ENCODE peak calls at places on chromosomes 3 and 15, in nine cellular contexts. One of them, this sample, is unnamed.
A peak's percentile ranks its signal among the peaks of the same experiment; 100 is the strongest.

GRCh38 chr3:69008980-69009379 is 4.5 kb downstream of the EOGT start:
- DNase-seq in thoracic aorta: no peak
- DNase-seq in body of pancreas: no peak
- DNase-seq in heart left ventricle: no peak
- DNase-seq in tibial nerve: no peak
- DNase-seq in CD8-positive, alpha-beta T cell: no peak
- DNase-seq in A549: no peak
- DNase-seq in left lung: no peak
- DNase-seq in IMR-90: no peak
- DNase-seq in this sample: no peak

GRCh38 chr15:99744142-99744541 is 10.9 kb upstream of the LYSMD4 start:
- DNase-seq in thoracic aorta: no peak
- DNase-seq in body of pancreas: no peak
- DNase-seq in heart left ventricle: no peak
- DNase-seq in tibial nerve: no peak
- DNase-seq in CD8-positive, alpha-beta T cell: no peak
- DNase-seq in A549: no peak
- DNase-seq in left lung: no peak
- DNase-seq in IMR-90: no peak
- DNase-seq in this sample: no peak

GRCh38 chr3:151156618-151157216 is 46.3 kb downstream of the GPR171 start:
- DNase-seq in thoracic aorta: no peak
- DNase-seq in body of pancreas: peak; percentile 15
- DNase-seq in heart left ventricle: no peak
- DNase-seq in tibial nerve: peak; percentile 26
- DNase-seq in CD8-positive, alpha-beta T cell: no peak
- DNase-seq in A549: peak; percentile 62
- DNase-seq in left lung: no peak
- DNase-seq in IMR-90: peak; percentile 61
- DNase-seq in this sample: no peak

GRCh38 chr3:139238281-139239030 is 105.4 kb upstream of the MRPS22 start:
- DNase-seq in thoracic aorta: no peak
- DNase-seq in body of pancreas: no peak
- DNase-seq in heart left ventricle: no peak
- DNase-seq in tibial nerve: no peak
- DNase-seq in CD8-positive, alpha-beta T cell: no peak
- DNase-seq in A549: no peak
- DNase-seq in left lung: no peak
- DNase-seq in IMR-90: no peak
- DNase-seq in this sample: no peak

GRCh38 chr15:92538115-92538514 is 117.5 kb downstream of the FAM174B start:
- DNase-seq in thoracic aorta: no peak
- DNase-seq in body of pancreas: no peak
- DNase-seq in heart left ventricle: no peak
- DNase-seq in tibial nerve: no peak
- DNase-seq in CD8-positive, alpha-beta T cell: no peak
- DNase-seq in A549: no peak
- DNase-seq in left lung: no peak
- DNase-seq in IMR-90: no peak
- DNase-seq in this sample: no peak

GRCh38 chr3:58161435-58162398 is 49.1 kb downstream of the DNASE1L3 start:
- DNase-seq in thoracic aorta: peak; percentile 84
- DNase-seq in body of pancreas: peak; percentile 80
- DNase-seq in heart left ventricle: no peak
- DNase-seq in tibial nerve: peak; percentile 83
- DNase-seq in CD8-positive, alpha-beta T cell: no peak
- DNase-seq in A549: peak; percentile 75
- DNase-seq in left lung: peak; percentile 79
- DNase-seq in IMR-90: peak; percentile 98
- DNase-seq in this sample: peak; percentile 81

GRCh38 chr3:178295257-178295912 is 240.9 kb upstream of the KCNMB2 start:
- DNase-seq in thoracic aorta: no peak
- DNase-seq in body of pancreas: no peak
- DNase-seq in heart left ventricle: no peak
- DNase-seq in tibial nerve: peak; percentile 21
- DNase-seq in CD8-positive, alpha-beta T cell: no peak
- DNase-seq in A549: no peak
- DNase-seq in left lung: no peak
- DNase-seq in IMR-90: peak; percentile 50
- DNase-seq in this sample: no peak

GRCh38 chr15:90221251-90221900 is 12.4 kb downstream of the CIB1 start:
- DNase-seq in thoracic aorta: peak; percentile 50
- DNase-seq in body of pancreas: peak; percentile 88
- DNase-seq in heart left ventricle: peak; percentile 82
- DNase-seq in tibial nerve: peak; percentile 63
- DNase-seq in CD8-positive, alpha-beta T cell: no peak
- DNase-seq in A549: peak; percentile 95
- DNase-seq in left lung: peak; percentile 81
- DNase-seq in IMR-90: peak; percentile 86
- DNase-seq in this sample: peak; percentile 77

GRCh38 chr3:159941043-159941994 is 47.3 kb upstream of the IL12A start:
- DNase-seq in thoracic aorta: no peak
- DNase-seq in body of pancreas: no peak
- DNase-seq in heart left ventricle: no peak
- DNase-seq in tibial nerve: no peak
- DNase-seq in CD8-positive, alpha-beta T cell: no peak
- DNase-seq in A549: no peak
- DNase-seq in left lung: no peak
- DNase-seq in IMR-90: peak; percentile 16
- DNase-seq in this sample: no peak

GRCh38 chr15:70308011-70308761 is 210.5 kb upstream of the TLE3 start:
- DNase-seq in thoracic aorta: no peak
- DNase-seq in body of pancreas: no peak
- DNase-seq in heart left ventricle: no peak
- DNase-seq in tibial nerve: no peak
- DNase-seq in CD8-positive, alpha-beta T cell: no peak
- DNase-seq in A549: peak; percentile 38
- DNase-seq in left lung: no peak
- DNase-seq in IMR-90: no peak
- DNase-seq in this sample: no peak

GRCh38 chr3:151434151-151434890 is 26.5 kb downstream of the IGSF10 start:
- DNase-seq in thoracic aorta: no peak
- DNase-seq in body of pancreas: no peak
- DNase-seq in heart left ventricle: no peak
- DNase-seq in tibial nerve: no peak
- DNase-seq in CD8-positive, alpha-beta T cell: no peak
- DNase-seq in A549: peak; percentile 31
- DNase-seq in left lung: no peak
- DNase-seq in IMR-90: peak; percentile 94
- DNase-seq in this sample: no peak

GRCh38 chr15:22838292-22839042 is at the start of gene NIPA2:
- DNase-seq in thoracic aorta: peak; percentile 91
- DNase-seq in body of pancreas: peak; percentile 99
- DNase-seq in heart left ventricle: peak; percentile 99
- DNase-seq in tibial nerve: peak; percentile 95
- DNase-seq in CD8-positive, alpha-beta T cell: peak; percentile 99
- DNase-seq in A549: peak; percentile 93
- DNase-seq in left lung: peak; percentile 98
- DNase-seq in IMR-90: peak; percentile 97
- DNase-seq in this sample: peak; percentile 98

DNA sequence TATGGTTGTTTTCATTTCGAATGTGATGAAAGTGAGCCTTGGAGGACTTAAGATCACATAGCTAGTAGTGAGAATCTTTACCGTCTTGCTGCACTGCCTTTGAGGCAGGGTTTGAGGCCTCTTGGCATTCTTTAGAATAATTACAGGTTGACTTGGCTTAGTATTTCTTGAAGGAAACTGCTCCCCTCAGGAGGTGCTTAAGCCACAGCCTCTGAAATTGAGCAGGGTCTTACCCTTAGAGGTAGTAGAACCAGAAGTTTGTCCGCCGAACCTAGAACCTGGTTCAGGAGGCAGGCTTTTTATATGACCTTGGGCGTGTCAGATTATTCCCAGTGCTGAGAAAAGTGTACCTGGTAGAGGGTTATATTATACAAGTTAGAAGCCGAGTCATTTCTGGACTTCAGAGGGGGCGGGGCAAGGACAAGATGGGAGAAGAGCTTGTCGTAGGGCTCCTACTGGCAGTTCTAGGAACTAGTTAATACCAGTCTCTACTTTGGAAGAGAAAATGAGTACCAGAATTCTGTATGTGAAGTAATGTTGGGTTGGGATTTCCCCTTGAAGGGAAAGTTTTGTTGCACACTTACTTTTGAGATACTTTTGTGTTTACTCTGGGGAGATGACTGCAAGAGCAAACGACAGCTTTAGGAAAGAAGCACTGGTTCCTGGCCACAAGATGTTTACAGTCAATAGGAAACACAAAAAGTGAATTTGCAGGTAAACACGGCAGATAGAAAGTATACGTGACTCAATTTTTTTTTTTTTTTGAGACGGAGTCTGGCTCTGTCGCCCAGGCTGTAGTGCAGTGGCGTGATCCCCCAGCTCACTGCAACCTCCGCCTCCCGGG is 1.3 kb downstream of the TFG start:
- DNase-seq in thoracic aorta: no peak
- DNase-seq in body of pancreas: peak; percentile 44
- DNase-seq in heart left ventricle: no peak
- DNase-seq in tibial nerve: no peak
- DNase-seq in CD8-positive, alpha-beta T cell: no peak
- DNase-seq in A549: peak; percentile 85
- DNase-seq in left lung: no peak
- DNase-seq in IMR-90: peak; percentile 77
- DNase-seq in this sample: peak; percentile 34
- H3K4me1 ChIP-seq in thoracic aorta: peaks cover 15% of the 10 kb centered on the region
- H3K4me1 ChIP-seq in body of pancreas: peaks cover 33% of the 10 kb centered on the region
- H3K4me1 ChIP-seq in heart left ventricle: peaks cover 48% of the 10 kb centered on the region
- H3K4me1 ChIP-seq in tibial nerve: no peaks in the 10 kb centered on the region
- H3K4me1 ChIP-seq in CD8-positive, alpha-beta T cell: peaks cover 29% of the 10 kb centered on the region
- H3K4me1 ChIP-seq in A549: peaks cover 21% of the 10 kb centered on the region
- H3K4me1 ChIP-seq in left lung: peaks cover 22% of the 10 kb centered on the region
- H3K4me1 ChIP-seq in IMR-90: no peaks in the 10 kb centered on the region
- H3K4me1 ChIP-seq in this sample: peaks cover 7% of the 10 kb centered on the region

GRCh38 chr15:40104865-40105516 is 3.7 kb downstream of the BMF start:
- DNase-seq in thoracic aorta: peak; percentile 51
- DNase-seq in body of pancreas: peak; percentile 93
- DNase-seq in heart left ventricle: peak; percentile 91
- DNase-seq in tibial nerve: peak; percentile 87
- DNase-seq in CD8-positive, alpha-beta T cell: peak; percentile 72
- DNase-seq in A549: peak; percentile 69
- DNase-seq in left lung: peak; percentile 88
- DNase-seq in IMR-90: peak; percentile 79
- DNase-seq in this sample: peak; percentile 91
- H3K4me3 ChIP-seq in thoracic aorta: peak overlapping the region; percentile 44
- H3K4me3 ChIP-seq in body of pancreas: no peak overlapping the region
- H3K4me3 ChIP-seq in heart left ventricle: no peak overlapping the region
- H3K4me3 ChIP-seq in tibial nerve: no peak overlapping the region
- H3K4me3 ChIP-seq in CD8-positive, alpha-beta T cell: no peak overlapping the region
- H3K4me3 ChIP-seq in A549: no peak overlapping the region
- H3K4me3 ChIP-seq in left lung: peak overlapping the region; percentile 17
- H3K4me3 ChIP-seq in IMR-90: no peak overlapping the region
- H3K4me3 ChIP-seq in this sample: no peak overlapping the region

GRCh38 chr3:66803206-66803605 is 194.9 kb upstream of the KBTBD8 start:
- DNase-seq in thoracic aorta: no peak
- DNase-seq in body of pancreas: no peak
- DNase-seq in heart left ventricle: no peak
- DNase-seq in tibial nerve: no peak
- DNase-seq in CD8-positive, alpha-beta T cell: no peak
- DNase-seq in A549: no peak
- DNase-seq in left lung: no peak
- DNase-seq in IMR-90: no peak
- DNase-seq in this sample: no peak
- TF ChIP-seq CTCF in thoracic aorta: no peak
- TF ChIP-seq CTCF in body of pancreas: no peak
- TF ChIP-seq CTCF in heart left ventricle: no peak
- TF ChIP-seq CTCF in tibial nerve: no peak
- TF ChIP-seq CTCF in CD8-positive, alpha-beta T cell: no peak
- TF ChIP-seq CTCF in A549: no peak
- TF ChIP-seq CTCF in left lung: no peak
- TF ChIP-seq CTCF in IMR-90: peak; percentile 4
- TF ChIP-seq CTCF in this sample: no peak

GRCh38 chr3:112682361-112682760 is 41.4 kb upstream of the CCDC80 start:
- DNase-seq in thoracic aorta: no peak
- DNase-seq in body of pancreas: no peak
- DNase-seq in heart left ventricle: no peak
- DNase-seq in tibial nerve: no peak
- DNase-seq in CD8-positive, alpha-beta T cell: no peak
- DNase-seq in A549: no peak
- DNase-seq in left lung: no peak
- DNase-seq in IMR-90: peak; percentile 64
- DNase-seq in this sample: no peak
- H3K4me1 ChIP-seq in thoracic aorta: no peaks in the 10 kb centered on the region
- H3K4me1 ChIP-seq in body of pancreas: no peaks in the 10 kb centered on the region
- H3K4me1 ChIP-seq in heart left ventricle: no peaks in the 10 kb centered on the region
- H3K4me1 ChIP-seq in tibial nerve: no peaks in the 10 kb centered on the region
- H3K4me1 ChIP-seq in CD8-positive, alpha-beta T cell: no peaks in the 10 kb centered on the region
- H3K4me1 ChIP-seq in A549: peaks cover 63% of the 10 kb centered on the region
- H3K4me1 ChIP-seq in left lung: no peaks in the 10 kb centered on the region
- H3K4me1 ChIP-seq in IMR-90: peaks cover 15% of the 10 kb centered on the region
- H3K4me1 ChIP-seq in this sample: peaks cover 22% of the 10 kb centered on the region

This sample was measured in thyroid gland.